ENCODE peak calls at places on chromosomes 16 and 17, in five cellular contexts. One of them, this sample, is unnamed.

GRCh38 chr17:57534863-57535651 is 210.0 kb downstream of the CCDC182 start:
- DNase-seq in AG10803: no peak
- DNase-seq in amniotic stem cell: no peak
- DNase-seq in stimulated activated naive B cell treated with anti-CD40 and anti-IgM and Interleukin-4, amounts not matched to agents 10 μg/mL and 1 μg/mL and 100 μg/mL, for 72 hours: no peak
- DNase-seq in activated CD4-positive, alpha-beta T cell treated with anti-CD3 and anti-CD28 coated beads for 1 hour: no peak
- DNase-seq in this sample: no peak

GRCh38 chr17:48636177-48637018 is 10.2 kb upstream of the HOXB9 start:
- DNase-seq in AG10803: peak
- DNase-seq in amniotic stem cell: no peak
- DNase-seq in stimulated activated naive B cell treated with anti-CD40 and anti-IgM and Interleukin-4, amounts not matched to agents 10 μg/mL and 1 μg/mL and 100 μg/mL, for 72 hours: peak
- DNase-seq in activated CD4-positive, alpha-beta T cell treated with anti-CD3 and anti-CD28 coated beads for 1 hour: no peak
- DNase-seq in this sample: no peak

GRCh38 chr16:23949630-23950290 is 114.0 kb downstream of the PRKCB start:
- DNase-seq in AG10803: no peak
- DNase-seq in amniotic stem cell: no peak
- DNase-seq in stimulated activated naive B cell treated with anti-CD40 and anti-IgM and Interleukin-4, amounts not matched to agents 10 μg/mL and 1 μg/mL and 100 μg/mL, for 72 hours: peak
- DNase-seq in activated CD4-positive, alpha-beta T cell treated with anti-CD3 and anti-CD28 coated beads for 1 hour: peak
- DNase-seq in this sample: no peak

GRCh38 chr17:11296994-11297393 is 56.0 kb downstream of the SHISA6 start:
- DNase-seq in AG10803: no peak
- DNase-seq in amniotic stem cell: no peak
- DNase-seq in stimulated activated naive B cell treated with anti-CD40 and anti-IgM and Interleukin-4, amounts not matched to agents 10 μg/mL and 1 μg/mL and 100 μg/mL, for 72 hours: no peak
- DNase-seq in activated CD4-positive, alpha-beta T cell treated with anti-CD3 and anti-CD28 coated beads for 1 hour: no peak
- DNase-seq in this sample: no peak

GRCh38 chr17:76492989-76493501 is 8.2 kb downstream of the RHBDF2 start:
- DNase-seq in AG10803: peak
- DNase-seq in amniotic stem cell: peak
- DNase-seq in stimulated activated naive B cell treated with anti-CD40 and anti-IgM and Interleukin-4, amounts not matched to agents 10 μg/mL and 1 μg/mL and 100 μg/mL, for 72 hours: peak
- DNase-seq in activated CD4-positive, alpha-beta T cell treated with anti-CD3 and anti-CD28 coated beads for 1 hour: no peak
- DNase-seq in this sample: peak

GRCh38 chr17:27616414-27616813 is 14.6 kb upstream of the LGALS9 start:
- DNase-seq in AG10803: no peak
- DNase-seq in amniotic stem cell: no peak
- DNase-seq in stimulated activated naive B cell treated with anti-CD40 and anti-IgM and Interleukin-4, amounts not matched to agents 10 μg/mL and 1 μg/mL and 100 μg/mL, for 72 hours: no peak
- DNase-seq in activated CD4-positive, alpha-beta T cell treated with anti-CD3 and anti-CD28 coated beads for 1 hour: no peak
- DNase-seq in this sample: no peak

GRCh38 chr17:34820166-34820920 is 140.9 kb downstream of the CCT6B start:
- DNase-seq in AG10803: no peak
- DNase-seq in amniotic stem cell: no peak
- DNase-seq in stimulated activated naive B cell treated with anti-CD40 and anti-IgM and Interleukin-4, amounts not matched to agents 10 μg/mL and 1 μg/mL and 100 μg/mL, for 72 hours: no peak
- DNase-seq in activated CD4-positive, alpha-beta T cell treated with anti-CD3 and anti-CD28 coated beads for 1 hour: no peak
- DNase-seq in this sample: no peak

GRCh38 chr16:81106826-81107503 is 10.8 kb upstream of the GCSH start:
- DNase-seq in AG10803: peak
- DNase-seq in amniotic stem cell: no peak
- DNase-seq in stimulated activated naive B cell treated with anti-CD40 and anti-IgM and Interleukin-4, amounts not matched to agents 10 μg/mL and 1 μg/mL and 100 μg/mL, for 72 hours: no peak
- DNase-seq in activated CD4-positive, alpha-beta T cell treated with anti-CD3 and anti-CD28 coated beads for 1 hour: no peak
- DNase-seq in this sample: no peak

GRCh38 chr17:39080416-39081179 is 70.8 kb downstream of the PLXDC1 start:
- DNase-seq in AG10803: peak
- DNase-seq in amniotic stem cell: no peak
- DNase-seq in stimulated activated naive B cell treated with anti-CD40 and anti-IgM and Interleukin-4, amounts not matched to agents 10 μg/mL and 1 μg/mL and 100 μg/mL, for 72 hours: no peak
- DNase-seq in activated CD4-positive, alpha-beta T cell treated with anti-CD3 and anti-CD28 coated beads for 1 hour: no peak
- DNase-seq in this sample: no peak